ENCODE peak calls at places on chromosomes 11 and 22, in six cellular contexts. U is dermis blood vessel endothelial cell, S is posterior cingulate gyrus, K is psoas muscle, W is breast epithelium, E is glutamatergic neuron. B is an unnamed sample.

GRCh38 chr22:38462960-38463784 is 4.7 kb upstream of the KDELR3 start:
- DNase-seq in U (peak; percentile 39), S (no peak), K (peak; percentile 34), W (no peak), E (peak; percentile 74), B (no peak)

GRCh38 chr11:95984035-95984434 is 60.1 kb upstream of the MTMR2 start:
- DNase-seq in U (no peak), S (no peak), K (no peak), W (no peak), E (no peak), B (no peak)

GRCh38 chr11:45751430-45751829 is 53.5 kb upstream of the SLC35C1 start:
- DNase-seq in U (no peak), S (no peak), K (no peak), W (no peak), E (peak; percentile 59), B (no peak)

GRCh38 chr22:48104102-48104738 is 1341.8 kb downstream of the TBC1D22A start:
- DNase-seq in U (no peak), S (no peak), K (no peak), W (no peak), E (no peak), B (no peak)

GRCh38 chr11:122398167-122398566 is 257.4 kb upstream of the UBASH3B start:
- DNase-seq in U (no peak), S (no peak), K (no peak), W (no peak), E (no peak), B (no peak)

GRCh38 chr11:66958956-66959274 is 732 bp upstream of the PC start:
- DNase-seq in U (no peak), S (no peak), K (no peak), W (no peak), E (no peak), B (no peak)

GRCh38 chr11:108734956-108735559 is 70.2 kb downstream of the DDX10 start:
- DNase-seq in U (peak; percentile 51), S (no peak), K (no peak), W (no peak), E (no peak), B (no peak)

GRCh38 chr11:123475478-123475877 is 45.4 kb downstream of the GRAMD1B start:
- DNase-seq in U (peak; percentile 73), S (no peak), K (no peak), W (no peak), E (no peak), B (no peak)

GRCh38 chr11:79052539-79052938 is 388.3 kb downstream of the TENM4 start:
- DNase-seq in U (peak; percentile 1), S (peak; percentile 40), K (no peak), W (no peak), E (peak; percentile 73), B (no peak)

GRCh38 chr11:1878134-1879031 is 13.3 kb downstream of the PRR33 start:
- DNase-seq in U (no peak), S (no peak), K (peak; percentile 54), W (no peak), E (no peak), B (no peak)

GRCh38 chr22:31637375-31637937 is 24.6 kb downstream of the PISD start:
- DNase-seq in U (no peak), S (no peak), K (no peak), W (no peak), E (no peak), B (no peak)

GRCh38 chr22:36612458-36612857 is 83.5 kb upstream of the EIF3D start:
- DNase-seq in U (no peak), S (no peak), K (no peak), W (no peak), E (no peak), B (no peak)

GRCh38 chr22:19597399-19597735 is 73.2 kb upstream of the CLDN5 start:
- DNase-seq in U (peak; percentile 61), S (no peak), K (no peak), W (no peak), E (no peak), B (no peak)

B was measured in prostate gland.